ENCODE peak calls at places on chromosome 2, in four cellular contexts. One of them, this sample, is unnamed.

GRCh38 chr2:111100087-111100764 is 20.5 kb upstream of the BCL2L11 start:
- DNase-seq in A172: no peak
- DNase-seq in iris pigment epithelial cell: no peak
- DNase-seq in GM13976: no peak
- DNase-seq in this sample: no peak

GRCh38 chr2:62698653-62699052 is 6.9 kb upstream of the EHBP1 start:
- DNase-seq in iris pigment epithelial cell: no peak
- DNase-seq in GM13976: no peak
- DNase-seq in A172: no peak
- DNase-seq in this sample: no peak

GRCh38 chr2:127623388-127624320 is 22.3 kb upstream of the GPR17 start:
- DNase-seq in GM13976: no peak
- DNase-seq in A172: peak; percentile 77
- DNase-seq in iris pigment epithelial cell: peak; percentile 68
- DNase-seq in this sample: peak; percentile 39

GRCh38 chr2:174395284-174395968 is at the start of gene SCRN3:
- DNase-seq in A172: peak; percentile 79
- DNase-seq in GM13976: peak; percentile 92
- DNase-seq in iris pigment epithelial cell: peak; percentile 78
- DNase-seq in this sample: peak; percentile 73

GRCh38 chr2:119282966-119283511 is 59.4 kb downstream of the STEAP3 start:
- DNase-seq in GM13976: no peak
- DNase-seq in iris pigment epithelial cell: no peak
- DNase-seq in A172: peak; percentile 30
- DNase-seq in this sample: no peak

GRCh38 chr2:29011650-29012060 is 30.6 kb downstream of the TOGARAM2 start:
- DNase-seq in iris pigment epithelial cell: peak; percentile 46
- DNase-seq in GM13976: no peak
- DNase-seq in A172: no peak
- DNase-seq in this sample: no peak

GRCh38 chr2:230254152-230254881 is 28.8 kb downstream of the SP140 start:
- DNase-seq in iris pigment epithelial cell: no peak
- DNase-seq in GM13976: no peak
- DNase-seq in A172: no peak
- DNase-seq in this sample: no peak

GRCh38 chr2:138267161-138267901 is 234.2 kb upstream of the SPOPL start:
- DNase-seq in iris pigment epithelial cell: peak; percentile 87
- DNase-seq in GM13976: peak; percentile 15
- DNase-seq in A172: peak; percentile 90
- DNase-seq in this sample: peak; percentile 74

GRCh38 chr2:20439503-20439902 is 7.4 kb upstream of the RHOB start:
- DNase-seq in iris pigment epithelial cell: peak; percentile 29
- DNase-seq in GM13976: no peak
- DNase-seq in A172: no peak
- DNase-seq in this sample: no peak

GRCh38 chr2:136905779-136906178 is 140.4 kb downstream of the THSD7B start:
- DNase-seq in A172: no peak
- DNase-seq in iris pigment epithelial cell: no peak
- DNase-seq in GM13976: no peak
- DNase-seq in this sample: no peak

GRCh38 chr2:66853585-66853984 is 418.7 kb downstream of the MEIS1 start:
- DNase-seq in iris pigment epithelial cell: peak; percentile 22
- DNase-seq in A172: no peak
- DNase-seq in GM13976: no peak
- DNase-seq in this sample: no peak

GRCh38 chr2:224178085-224178484 is 139.0 kb upstream of the SERPINE2 start:
- DNase-seq in iris pigment epithelial cell: peak; percentile 33
- DNase-seq in GM13976: no peak
- DNase-seq in A172: no peak
- DNase-seq in this sample: peak; percentile 85

GRCh38 chr2:75035444-75036353 is 77.3 kb downstream of the POLE4 start:
- DNase-seq in iris pigment epithelial cell: peak; percentile 16
- DNase-seq in A172: no peak
- DNase-seq in GM13976: no peak
- DNase-seq in this sample: no peak

GRCh38 chr2:187993516-187993915 is 298.2 kb upstream of the GULP1 start:
- DNase-seq in GM13976: no peak
- DNase-seq in iris pigment epithelial cell: peak; percentile 27
- DNase-seq in A172: no peak
- DNase-seq in this sample: no peak

GRCh38 chr2:181352158-181352557 is 105.0 kb upstream of the ITGA4 start:
- DNase-seq in iris pigment epithelial cell: no peak
- DNase-seq in A172: no peak
- DNase-seq in GM13976: no peak
- DNase-seq in this sample: no peak

GRCh38 chr2:28327963-28328922 is 64.4 kb upstream of the FOSL2 start:
- DNase-seq in A172: no peak
- DNase-seq in GM13976: no peak
- DNase-seq in iris pigment epithelial cell: no peak
- DNase-seq in this sample: no peak